ENCODE peak calls at places on chromosomes 13 and 19, in five cellular contexts. One of them, this sample, is unnamed.

GRCh38 chr19:42443944-42444398 is 1.2 kb upstream of the CXCL17 start:
- DNase-seq in T-helper 1 cell: no peak
- DNase-seq in activated CD4-positive, alpha-beta T cell treated with anti-CD3 and anti-CD28 coated beads for 24 hours: no peak
- DNase-seq in stimulated activated CD4-positive, alpha-beta T cell treated with anti-CD3 and anti-CD28 coated beads, Interleukin-1b, Interleukin-23, amount 100 ng/mL, for 24 hours: no peak
- DNase-seq in anterior cingulate cortex: no peak
- DNase-seq in this sample: no peak

GRCh38 chr13:36344173-36344572 is 2.0 kb downstream of the SPART start:
- DNase-seq in T-helper 1 cell: no peak
- DNase-seq in activated CD4-positive, alpha-beta T cell treated with anti-CD3 and anti-CD28 coated beads for 24 hours: no peak
- DNase-seq in stimulated activated CD4-positive, alpha-beta T cell treated with anti-CD3 and anti-CD28 coated beads, Interleukin-1b, Interleukin-23, amount 100 ng/mL, for 24 hours: no peak
- DNase-seq in anterior cingulate cortex: no peak
- DNase-seq in this sample: no peak

GRCh38 chr19:45294291-45295029 is 28.2 kb downstream of the CKM start:
- DNase-seq in T-helper 1 cell: no peak
- DNase-seq in activated CD4-positive, alpha-beta T cell treated with anti-CD3 and anti-CD28 coated beads for 24 hours: no peak
- DNase-seq in stimulated activated CD4-positive, alpha-beta T cell treated with anti-CD3 and anti-CD28 coated beads, Interleukin-1b, Interleukin-23, amount 100 ng/mL, for 24 hours: no peak
- DNase-seq in anterior cingulate cortex: peak; percentile 50
- DNase-seq in this sample: no peak

GRCh38 chr19:41615207-41615606 is 11.7 kb downstream of the CEACAM4 start:
- DNase-seq in T-helper 1 cell: no peak
- DNase-seq in activated CD4-positive, alpha-beta T cell treated with anti-CD3 and anti-CD28 coated beads for 24 hours: no peak
- DNase-seq in stimulated activated CD4-positive, alpha-beta T cell treated with anti-CD3 and anti-CD28 coated beads, Interleukin-1b, Interleukin-23, amount 100 ng/mL, for 24 hours: no peak
- DNase-seq in anterior cingulate cortex: no peak
- DNase-seq in this sample: no peak

GRCh38 chr13:53783466-53783865 is 754.9 kb downstream of the OLFM4 start:
- DNase-seq in T-helper 1 cell: no peak
- DNase-seq in activated CD4-positive, alpha-beta T cell treated with anti-CD3 and anti-CD28 coated beads for 24 hours: no peak
- DNase-seq in stimulated activated CD4-positive, alpha-beta T cell treated with anti-CD3 and anti-CD28 coated beads, Interleukin-1b, Interleukin-23, amount 100 ng/mL, for 24 hours: no peak
- DNase-seq in anterior cingulate cortex: peak; percentile 36
- DNase-seq in this sample: no peak

GRCh38 chr19:40621966-40622772 is 21.0 kb downstream of the LTBP4 start:
- DNase-seq in T-helper 1 cell: no peak
- DNase-seq in activated CD4-positive, alpha-beta T cell treated with anti-CD3 and anti-CD28 coated beads for 24 hours: no peak
- DNase-seq in stimulated activated CD4-positive, alpha-beta T cell treated with anti-CD3 and anti-CD28 coated beads, Interleukin-1b, Interleukin-23, amount 100 ng/mL, for 24 hours: no peak
- DNase-seq in anterior cingulate cortex: no peak
- DNase-seq in this sample: no peak

GRCh38 chr13:101942038-101942437 is 459.8 kb downstream of the FGF14 start:
- DNase-seq in T-helper 1 cell: no peak
- DNase-seq in activated CD4-positive, alpha-beta T cell treated with anti-CD3 and anti-CD28 coated beads for 24 hours: no peak
- DNase-seq in stimulated activated CD4-positive, alpha-beta T cell treated with anti-CD3 and anti-CD28 coated beads, Interleukin-1b, Interleukin-23, amount 100 ng/mL, for 24 hours: no peak
- DNase-seq in anterior cingulate cortex: no peak
- DNase-seq in this sample: no peak

GRCh38 chr13:23810842-23811241 is 78.4 kb downstream of the MIPEP start:
- DNase-seq in T-helper 1 cell: no peak
- DNase-seq in activated CD4-positive, alpha-beta T cell treated with anti-CD3 and anti-CD28 coated beads for 24 hours: no peak
- DNase-seq in stimulated activated CD4-positive, alpha-beta T cell treated with anti-CD3 and anti-CD28 coated beads, Interleukin-1b, Interleukin-23, amount 100 ng/mL, for 24 hours: no peak
- DNase-seq in anterior cingulate cortex: no peak
- DNase-seq in this sample: no peak

GRCh38 chr19:4832776-4833175 is 1.3 kb upstream of the TICAM1 start:
- DNase-seq in T-helper 1 cell: no peak
- DNase-seq in activated CD4-positive, alpha-beta T cell treated with anti-CD3 and anti-CD28 coated beads for 24 hours: no peak
- DNase-seq in stimulated activated CD4-positive, alpha-beta T cell treated with anti-CD3 and anti-CD28 coated beads, Interleukin-1b, Interleukin-23, amount 100 ng/mL, for 24 hours: no peak
- DNase-seq in anterior cingulate cortex: no peak
- DNase-seq in this sample: no peak

GRCh38 chr13:80704369-80704768 is 363.4 kb upstream of the SPRY2 start:
- DNase-seq in T-helper 1 cell: no peak
- DNase-seq in activated CD4-positive, alpha-beta T cell treated with anti-CD3 and anti-CD28 coated beads for 24 hours: no peak
- DNase-seq in stimulated activated CD4-positive, alpha-beta T cell treated with anti-CD3 and anti-CD28 coated beads, Interleukin-1b, Interleukin-23, amount 100 ng/mL, for 24 hours: no peak
- DNase-seq in anterior cingulate cortex: no peak
- DNase-seq in this sample: no peak

GRCh38 chr13:95858286-95859075 is 181.5 kb downstream of the DNAJC3 start:
- DNase-seq in T-helper 1 cell: no peak
- DNase-seq in activated CD4-positive, alpha-beta T cell treated with anti-CD3 and anti-CD28 coated beads for 24 hours: no peak
- DNase-seq in stimulated activated CD4-positive, alpha-beta T cell treated with anti-CD3 and anti-CD28 coated beads, Interleukin-1b, Interleukin-23, amount 100 ng/mL, for 24 hours: no peak
- DNase-seq in anterior cingulate cortex: no peak
- DNase-seq in this sample: no peak

GRCh38 chr13:20441879-20442278 is 83.8 kb downstream of the CRYL1 start:
- DNase-seq in T-helper 1 cell: no peak
- DNase-seq in activated CD4-positive, alpha-beta T cell treated with anti-CD3 and anti-CD28 coated beads for 24 hours: no peak
- DNase-seq in stimulated activated CD4-positive, alpha-beta T cell treated with anti-CD3 and anti-CD28 coated beads, Interleukin-1b, Interleukin-23, amount 100 ng/mL, for 24 hours: no peak
- DNase-seq in anterior cingulate cortex: no peak
- DNase-seq in this sample: no peak

GRCh38 chr19:2446390-2446789 is 10.4 kb downstream of the LMNB2 start:
- DNase-seq in T-helper 1 cell: no peak
- DNase-seq in activated CD4-positive, alpha-beta T cell treated with anti-CD3 and anti-CD28 coated beads for 24 hours: no peak
- DNase-seq in stimulated activated CD4-positive, alpha-beta T cell treated with anti-CD3 and anti-CD28 coated beads, Interleukin-1b, Interleukin-23, amount 100 ng/mL, for 24 hours: no peak
- DNase-seq in anterior cingulate cortex: no peak
- DNase-seq in this sample: no peak

GRCh38 chr13:31631071-31631470 is 108.3 kb upstream of the RXFP2 start:
- DNase-seq in T-helper 1 cell: no peak
- DNase-seq in activated CD4-positive, alpha-beta T cell treated with anti-CD3 and anti-CD28 coated beads for 24 hours: no peak
- DNase-seq in stimulated activated CD4-positive, alpha-beta T cell treated with anti-CD3 and anti-CD28 coated beads, Interleukin-1b, Interleukin-23, amount 100 ng/mL, for 24 hours: no peak
- DNase-seq in anterior cingulate cortex: no peak
- DNase-seq in this sample: no peak

GRCh38 chr19:46944918-46945628 is 74.6 kb upstream of the NPAS1 start:
- DNase-seq in T-helper 1 cell: no peak
- DNase-seq in activated CD4-positive, alpha-beta T cell treated with anti-CD3 and anti-CD28 coated beads for 24 hours: no peak
- DNase-seq in stimulated activated CD4-positive, alpha-beta T cell treated with anti-CD3 and anti-CD28 coated beads, Interleukin-1b, Interleukin-23, amount 100 ng/mL, for 24 hours: no peak
- DNase-seq in anterior cingulate cortex: peak; percentile 53
- DNase-seq in this sample: no peak

GRCh38 chr13:48302920-48303330 is 626 bp upstream of the RB1 start:
- DNase-seq in T-helper 1 cell: no peak
- DNase-seq in activated CD4-positive, alpha-beta T cell treated with anti-CD3 and anti-CD28 coated beads for 24 hours: no peak
- DNase-seq in stimulated activated CD4-positive, alpha-beta T cell treated with anti-CD3 and anti-CD28 coated beads, Interleukin-1b, Interleukin-23, amount 100 ng/mL, for 24 hours: no peak
- DNase-seq in anterior cingulate cortex: no peak
- DNase-seq in this sample: no peak

GRCh38 chr19:30376272-30376671 is 4.1 kb downstream of the ZNF536 start:
- DNase-seq in T-helper 1 cell: no peak
- DNase-seq in activated CD4-positive, alpha-beta T cell treated with anti-CD3 and anti-CD28 coated beads for 24 hours: no peak
- DNase-seq in stimulated activated CD4-positive, alpha-beta T cell treated with anti-CD3 and anti-CD28 coated beads, Interleukin-1b, Interleukin-23, amount 100 ng/mL, for 24 hours: no peak
- DNase-seq in anterior cingulate cortex: no peak
- DNase-seq in this sample: no peak

GRCh38 chr19:6056801-6057650 is 53.3 kb downstream of the RFX2 start:
- DNase-seq in T-helper 1 cell: no peak
- DNase-seq in activated CD4-positive, alpha-beta T cell treated with anti-CD3 and anti-CD28 coated beads for 24 hours: no peak
- DNase-seq in stimulated activated CD4-positive, alpha-beta T cell treated with anti-CD3 and anti-CD28 coated beads, Interleukin-1b, Interleukin-23, amount 100 ng/mL, for 24 hours: no peak
- DNase-seq in anterior cingulate cortex: peak; percentile 69
- DNase-seq in this sample: no peak

GRCh38 chr19:57099199-57099661 is 20.6 kb upstream of the USP29 start:
- DNase-seq in T-helper 1 cell: peak; percentile 40
- DNase-seq in activated CD4-positive, alpha-beta T cell treated with anti-CD3 and anti-CD28 coated beads for 24 hours: peak; percentile 20
- DNase-seq in stimulated activated CD4-positive, alpha-beta T cell treated with anti-CD3 and anti-CD28 coated beads, Interleukin-1b, Interleukin-23, amount 100 ng/mL, for 24 hours: peak; percentile 34
- DNase-seq in anterior cingulate cortex: peak; percentile 70
- DNase-seq in this sample: peak; percentile 51

GRCh38 chr19:48210005-48210404 is 39.5 kb downstream of the ZSWIM9 start:
- DNase-seq in T-helper 1 cell: no peak
- DNase-seq in activated CD4-positive, alpha-beta T cell treated with anti-CD3 and anti-CD28 coated beads for 24 hours: no peak
- DNase-seq in stimulated activated CD4-positive, alpha-beta T cell treated with anti-CD3 and anti-CD28 coated beads, Interleukin-1b, Interleukin-23, amount 100 ng/mL, for 24 hours: no peak
- DNase-seq in anterior cingulate cortex: no peak
- DNase-seq in this sample: no peak

GRCh38 chr19:49643466-49643865 is 1.5 kb downstream of the SCAF1 start:
- DNase-seq in T-helper 1 cell: no peak
- DNase-seq in activated CD4-positive, alpha-beta T cell treated with anti-CD3 and anti-CD28 coated beads for 24 hours: no peak
- DNase-seq in stimulated activated CD4-positive, alpha-beta T cell treated with anti-CD3 and anti-CD28 coated beads, Interleukin-1b, Interleukin-23, amount 100 ng/mL, for 24 hours: no peak
- DNase-seq in anterior cingulate cortex: no peak
- DNase-seq in this sample: no peak

GRCh38 chr13:48564046-48564445 is 31.2 kb upstream of the RCBTB2 start:
- DNase-seq in T-helper 1 cell: no peak
- DNase-seq in activated CD4-positive, alpha-beta T cell treated with anti-CD3 and anti-CD28 coated beads for 24 hours: no peak
- DNase-seq in stimulated activated CD4-positive, alpha-beta T cell treated with anti-CD3 and anti-CD28 coated beads, Interleukin-1b, Interleukin-23, amount 100 ng/mL, for 24 hours: no peak
- DNase-seq in anterior cingulate cortex: no peak
- DNase-seq in this sample: no peak